ENCODE peak calls at places on chromosome 19, in nine cellular contexts. One of them, this sample, is unnamed.

GRCh38 chr19:54232552-54232934 is 9.7 kb upstream of the LILRB3 start:
- DNase-seq in stimulated activated CD4-positive, alpha-beta T cell treated with anti-CD3 and anti-CD28 coated beads, Interleukin-1b, Interleukin-23, amount 100 ng/mL, for 24 hours: no peak
- DNase-seq in CD8-positive, alpha-beta T cell: no peak
- DNase-seq in germinal center: no peak
- DNase-seq in NCI-H2171 treated with DMSO at 0.1 percent for 48 hours: no peak
- DNase-seq in thoracic aorta: no peak
- DNase-seq in Calu3: no peak
- DNase-seq in right cardiac atrium: no peak
- DNase-seq in HT1080: no peak
- DNase-seq in this sample: no peak

GRCh38 chr19:5889288-5889971 is 14.2 kb downstream of the NDUFA11 start:
- DNase-seq in stimulated activated CD4-positive, alpha-beta T cell treated with anti-CD3 and anti-CD28 coated beads, Interleukin-1b, Interleukin-23, amount 100 ng/mL, for 24 hours: no peak
- DNase-seq in CD8-positive, alpha-beta T cell: no peak
- DNase-seq in germinal center: no peak
- DNase-seq in NCI-H2171 treated with DMSO at 0.1 percent for 48 hours: no peak
- DNase-seq in thoracic aorta: no peak
- DNase-seq in Calu3: no peak
- DNase-seq in right cardiac atrium: no peak
- DNase-seq in HT1080: no peak
- DNase-seq in this sample: no peak

GRCh38 chr19:3114018-3114726 is 20.0 kb downstream of the GNA11 start:
- DNase-seq in stimulated activated CD4-positive, alpha-beta T cell treated with anti-CD3 and anti-CD28 coated beads, Interleukin-1b, Interleukin-23, amount 100 ng/mL, for 24 hours: no peak
- DNase-seq in CD8-positive, alpha-beta T cell: no peak
- DNase-seq in germinal center: no peak
- DNase-seq in NCI-H2171 treated with DMSO at 0.1 percent for 48 hours: no peak
- DNase-seq in thoracic aorta: no peak
- DNase-seq in Calu3: no peak
- DNase-seq in right cardiac atrium: peak
- DNase-seq in HT1080: no peak
- DNase-seq in this sample: peak

GRCh38 chr19:49845433-49845832 is 5.5 kb upstream of the PTOV1 start:
- DNase-seq in stimulated activated CD4-positive, alpha-beta T cell treated with anti-CD3 and anti-CD28 coated beads, Interleukin-1b, Interleukin-23, amount 100 ng/mL, for 24 hours: no peak
- DNase-seq in CD8-positive, alpha-beta T cell: no peak
- DNase-seq in germinal center: no peak
- DNase-seq in NCI-H2171 treated with DMSO at 0.1 percent for 48 hours: no peak
- DNase-seq in thoracic aorta: no peak
- DNase-seq in Calu3: no peak
- DNase-seq in right cardiac atrium: no peak
- DNase-seq in HT1080: no peak
- DNase-seq in this sample: no peak

GRCh38 chr19:3039641-3040077 is 10.6 kb upstream of the TLE2 start:
- DNase-seq in stimulated activated CD4-positive, alpha-beta T cell treated with anti-CD3 and anti-CD28 coated beads, Interleukin-1b, Interleukin-23, amount 100 ng/mL, for 24 hours: no peak
- DNase-seq in CD8-positive, alpha-beta T cell: no peak
- DNase-seq in germinal center: no peak
- DNase-seq in NCI-H2171 treated with DMSO at 0.1 percent for 48 hours: no peak
- DNase-seq in thoracic aorta: no peak
- DNase-seq in Calu3: no peak
- DNase-seq in right cardiac atrium: no peak
- DNase-seq in HT1080: no peak
- DNase-seq in this sample: no peak

GRCh38 chr19:5337126-5337525 is 3.5 kb downstream of the PTPRS start:
- DNase-seq in stimulated activated CD4-positive, alpha-beta T cell treated with anti-CD3 and anti-CD28 coated beads, Interleukin-1b, Interleukin-23, amount 100 ng/mL, for 24 hours: no peak
- DNase-seq in CD8-positive, alpha-beta T cell: no peak
- DNase-seq in germinal center: no peak
- DNase-seq in NCI-H2171 treated with DMSO at 0.1 percent for 48 hours: no peak
- DNase-seq in thoracic aorta: no peak
- DNase-seq in Calu3: no peak
- DNase-seq in right cardiac atrium: no peak
- DNase-seq in HT1080: no peak
- DNase-seq in this sample: no peak

GRCh38 chr19:34232566-34233481 is 21.5 kb upstream of the GARRE1 start:
- DNase-seq in stimulated activated CD4-positive, alpha-beta T cell treated with anti-CD3 and anti-CD28 coated beads, Interleukin-1b, Interleukin-23, amount 100 ng/mL, for 24 hours: no peak
- DNase-seq in CD8-positive, alpha-beta T cell: no peak
- DNase-seq in germinal center: no peak
- DNase-seq in NCI-H2171 treated with DMSO at 0.1 percent for 48 hours: no peak
- DNase-seq in thoracic aorta: no peak
- DNase-seq in Calu3: peak
- DNase-seq in right cardiac atrium: peak
- DNase-seq in HT1080: peak
- DNase-seq in this sample: no peak

GRCh38 chr19:37654525-37654832 is 786 bp downstream of the ZFP30 start:
- DNase-seq in stimulated activated CD4-positive, alpha-beta T cell treated with anti-CD3 and anti-CD28 coated beads, Interleukin-1b, Interleukin-23, amount 100 ng/mL, for 24 hours: peak
- DNase-seq in CD8-positive, alpha-beta T cell: no peak
- DNase-seq in germinal center: no peak
- DNase-seq in NCI-H2171 treated with DMSO at 0.1 percent for 48 hours: peak
- DNase-seq in thoracic aorta: no peak
- DNase-seq in Calu3: no peak
- DNase-seq in right cardiac atrium: no peak
- DNase-seq in HT1080: no peak
- DNase-seq in this sample: no peak

GRCh38 chr19:34678421-34678820 is 943 bp downstream of the ZNF302 start:
- DNase-seq in stimulated activated CD4-positive, alpha-beta T cell treated with anti-CD3 and anti-CD28 coated beads, Interleukin-1b, Interleukin-23, amount 100 ng/mL, for 24 hours: no peak
- DNase-seq in CD8-positive, alpha-beta T cell: no peak
- DNase-seq in germinal center: no peak
- DNase-seq in NCI-H2171 treated with DMSO at 0.1 percent for 48 hours: no peak
- DNase-seq in thoracic aorta: no peak
- DNase-seq in Calu3: no peak
- DNase-seq in right cardiac atrium: no peak
- DNase-seq in HT1080: no peak
- DNase-seq in this sample: no peak

GRCh38 chr19:12788682-12789097 is 2.6 kb upstream of the JUNB start:
- DNase-seq in stimulated activated CD4-positive, alpha-beta T cell treated with anti-CD3 and anti-CD28 coated beads, Interleukin-1b, Interleukin-23, amount 100 ng/mL, for 24 hours: no peak
- DNase-seq in CD8-positive, alpha-beta T cell: peak
- DNase-seq in germinal center: no peak
- DNase-seq in NCI-H2171 treated with DMSO at 0.1 percent for 48 hours: peak
- DNase-seq in thoracic aorta: no peak
- DNase-seq in Calu3: peak
- DNase-seq in right cardiac atrium: peak
- DNase-seq in HT1080: no peak
- DNase-seq in this sample: peak

GRCh38 chr19:42531313-42531712 is 3.0 kb upstream of the CEACAM1 start:
- DNase-seq in stimulated activated CD4-positive, alpha-beta T cell treated with anti-CD3 and anti-CD28 coated beads, Interleukin-1b, Interleukin-23, amount 100 ng/mL, for 24 hours: no peak
- DNase-seq in CD8-positive, alpha-beta T cell: no peak
- DNase-seq in germinal center: no peak
- DNase-seq in NCI-H2171 treated with DMSO at 0.1 percent for 48 hours: no peak
- DNase-seq in thoracic aorta: no peak
- DNase-seq in Calu3: peak
- DNase-seq in right cardiac atrium: no peak
- DNase-seq in HT1080: no peak
- DNase-seq in this sample: no peak

GRCh38 chr19:48390188-48391099 is 907 bp downstream of the KDELR1 start:
- DNase-seq in stimulated activated CD4-positive, alpha-beta T cell treated with anti-CD3 and anti-CD28 coated beads, Interleukin-1b, Interleukin-23, amount 100 ng/mL, for 24 hours: peak
- DNase-seq in CD8-positive, alpha-beta T cell: peak
- DNase-seq in germinal center: peak
- DNase-seq in NCI-H2171 treated with DMSO at 0.1 percent for 48 hours: peak
- DNase-seq in thoracic aorta: no peak
- DNase-seq in Calu3: peak
- DNase-seq in right cardiac atrium: peak
- DNase-seq in HT1080: peak
- DNase-seq in this sample: peak

GRCh38 chr19:55220525-55220924 is 8.0 kb downstream of the TMEM86B start:
- DNase-seq in stimulated activated CD4-positive, alpha-beta T cell treated with anti-CD3 and anti-CD28 coated beads, Interleukin-1b, Interleukin-23, amount 100 ng/mL, for 24 hours: no peak
- DNase-seq in CD8-positive, alpha-beta T cell: no peak
- DNase-seq in germinal center: no peak
- DNase-seq in NCI-H2171 treated with DMSO at 0.1 percent for 48 hours: no peak
- DNase-seq in thoracic aorta: no peak
- DNase-seq in Calu3: no peak
- DNase-seq in right cardiac atrium: no peak
- DNase-seq in HT1080: no peak
- DNase-seq in this sample: no peak

GRCh38 chr19:50210425-50210824 is 7.0 kb downstream of the MYH14 start:
- DNase-seq in stimulated activated CD4-positive, alpha-beta T cell treated with anti-CD3 and anti-CD28 coated beads, Interleukin-1b, Interleukin-23, amount 100 ng/mL, for 24 hours: no peak
- DNase-seq in CD8-positive, alpha-beta T cell: no peak
- DNase-seq in germinal center: no peak
- DNase-seq in NCI-H2171 treated with DMSO at 0.1 percent for 48 hours: no peak
- DNase-seq in thoracic aorta: no peak
- DNase-seq in Calu3: no peak
- DNase-seq in right cardiac atrium: no peak
- DNase-seq in HT1080: no peak
- DNase-seq in this sample: no peak

GRCh38 chr19:47839913-47840312 is 18.2 kb downstream of the CRX start:
- DNase-seq in stimulated activated CD4-positive, alpha-beta T cell treated with anti-CD3 and anti-CD28 coated beads, Interleukin-1b, Interleukin-23, amount 100 ng/mL, for 24 hours: no peak
- DNase-seq in CD8-positive, alpha-beta T cell: no peak
- DNase-seq in germinal center: no peak
- DNase-seq in NCI-H2171 treated with DMSO at 0.1 percent for 48 hours: no peak
- DNase-seq in thoracic aorta: no peak
- DNase-seq in Calu3: no peak
- DNase-seq in right cardiac atrium: no peak
- DNase-seq in HT1080: no peak
- DNase-seq in this sample: peak

GRCh38 chr19:46692918-46693722 is 23.8 kb downstream of the PRKD2 start:
- DNase-seq in stimulated activated CD4-positive, alpha-beta T cell treated with anti-CD3 and anti-CD28 coated beads, Interleukin-1b, Interleukin-23, amount 100 ng/mL, for 24 hours: no peak
- DNase-seq in CD8-positive, alpha-beta T cell: no peak
- DNase-seq in germinal center: no peak
- DNase-seq in NCI-H2171 treated with DMSO at 0.1 percent for 48 hours: no peak
- DNase-seq in thoracic aorta: no peak
- DNase-seq in Calu3: no peak
- DNase-seq in right cardiac atrium: no peak
- DNase-seq in HT1080: no peak
- DNase-seq in this sample: no peak

GRCh38 chr19:14072535-14073231 is at the start of gene MISP3:
- DNase-seq in stimulated activated CD4-positive, alpha-beta T cell treated with anti-CD3 and anti-CD28 coated beads, Interleukin-1b, Interleukin-23, amount 100 ng/mL, for 24 hours: no peak
- DNase-seq in CD8-positive, alpha-beta T cell: peak
- DNase-seq in germinal center: peak
- DNase-seq in NCI-H2171 treated with DMSO at 0.1 percent for 48 hours: peak
- DNase-seq in thoracic aorta: no peak
- DNase-seq in Calu3: peak
- DNase-seq in right cardiac atrium: peak
- DNase-seq in HT1080: no peak
- DNase-seq in this sample: peak

GRCh38 chr19:14115761-14116160 is 1.8 kb downstream of the PRKACA start:
- DNase-seq in stimulated activated CD4-positive, alpha-beta T cell treated with anti-CD3 and anti-CD28 coated beads, Interleukin-1b, Interleukin-23, amount 100 ng/mL, for 24 hours: no peak
- DNase-seq in CD8-positive, alpha-beta T cell: no peak
- DNase-seq in germinal center: no peak
- DNase-seq in NCI-H2171 treated with DMSO at 0.1 percent for 48 hours: no peak
- DNase-seq in thoracic aorta: no peak
- DNase-seq in Calu3: no peak
- DNase-seq in right cardiac atrium: peak
- DNase-seq in HT1080: no peak
- DNase-seq in this sample: no peak

GRCh38 chr19:57249329-57249728 is 8.9 kb downstream of the ZNF805 start:
- DNase-seq in stimulated activated CD4-positive, alpha-beta T cell treated with anti-CD3 and anti-CD28 coated beads, Interleukin-1b, Interleukin-23, amount 100 ng/mL, for 24 hours: no peak
- DNase-seq in CD8-positive, alpha-beta T cell: no peak
- DNase-seq in germinal center: no peak
- DNase-seq in NCI-H2171 treated with DMSO at 0.1 percent for 48 hours: no peak
- DNase-seq in thoracic aorta: no peak
- DNase-seq in Calu3: no peak
- DNase-seq in right cardiac atrium: no peak
- DNase-seq in HT1080: no peak
- DNase-seq in this sample: no peak